ENCODE peak calls at places on chromosomes 11 and 22, in nine cellular contexts. One of them, this sample, is unnamed.

GRCh38 chr22:46797355-46797754 is 34.9 kb downstream of the TBC1D22A start:
- DNase-seq in foreskin fibroblast: peak; percentile 24
- DNase-seq in fibroblast of lung: peak; percentile 29
- DNase-seq in HFF-Myc: no peak
- DNase-seq in IMR-90: peak; percentile 55
- DNase-seq in colonic mucosa: no peak
- DNase-seq in RWPE1: peak; percentile 34
- DNase-seq in HFFc6: peak; percentile 11
- DNase-seq in osteocyte: peak; percentile 77
- DNase-seq in this sample: no peak

GRCh38 chr11:73428227-73428626 is 52.0 kb downstream of the RELT start:
- DNase-seq in foreskin fibroblast: no peak
- DNase-seq in fibroblast of lung: no peak
- DNase-seq in HFF-Myc: no peak
- DNase-seq in IMR-90: no peak
- DNase-seq in colonic mucosa: no peak
- DNase-seq in RWPE1: no peak
- DNase-seq in HFFc6: no peak
- DNase-seq in osteocyte: no peak
- DNase-seq in this sample: no peak

GRCh38 chr11:69915151-69915500 is 95.9 kb upstream of the FGF3 start:
- DNase-seq in foreskin fibroblast: peak; percentile 11
- DNase-seq in fibroblast of lung: peak; percentile 53
- DNase-seq in HFF-Myc: no peak
- DNase-seq in IMR-90: peak; percentile 62
- DNase-seq in colonic mucosa: no peak
- DNase-seq in RWPE1: peak; percentile 50
- DNase-seq in HFFc6: peak; percentile 37
- DNase-seq in osteocyte: no peak
- DNase-seq in this sample: no peak

GRCh38 chr11:21485426-21485825 is 707.5 kb upstream of the ANO5 start:
- DNase-seq in foreskin fibroblast: no peak
- DNase-seq in fibroblast of lung: no peak
- DNase-seq in HFF-Myc: no peak
- DNase-seq in IMR-90: no peak
- DNase-seq in colonic mucosa: no peak
- DNase-seq in RWPE1: no peak
- DNase-seq in HFFc6: no peak
- DNase-seq in osteocyte: no peak
- DNase-seq in this sample: no peak

GRCh38 chr11:19232910-19233503 is 7.7 kb downstream of the E2F8 start:
- DNase-seq in foreskin fibroblast: peak; percentile 78
- DNase-seq in fibroblast of lung: peak; percentile 94
- DNase-seq in HFF-Myc: peak; percentile 37
- DNase-seq in IMR-90: peak; percentile 87
- DNase-seq in colonic mucosa: no peak
- DNase-seq in RWPE1: peak; percentile 78
- DNase-seq in HFFc6: peak; percentile 78
- DNase-seq in osteocyte: no peak
- DNase-seq in this sample: no peak

GRCh38 chr11:72591785-72592490 is 82.3 kb downstream of the PDE2A start:
- DNase-seq in foreskin fibroblast: no peak
- DNase-seq in fibroblast of lung: no peak
- DNase-seq in HFF-Myc: no peak
- DNase-seq in IMR-90: no peak
- DNase-seq in colonic mucosa: no peak
- DNase-seq in RWPE1: no peak
- DNase-seq in HFFc6: no peak
- DNase-seq in osteocyte: no peak
- DNase-seq in this sample: no peak

GRCh38 chr22:31173386-31174145 is 13.6 kb downstream of the RNF185 start:
- DNase-seq in foreskin fibroblast: peak; percentile 69
- DNase-seq in fibroblast of lung: peak; percentile 93
- DNase-seq in HFF-Myc: no peak
- DNase-seq in IMR-90: peak; percentile 95
- DNase-seq in colonic mucosa: no peak
- DNase-seq in RWPE1: peak; percentile 68
- DNase-seq in HFFc6: peak; percentile 90
- DNase-seq in osteocyte: no peak
- DNase-seq in this sample: no peak

GRCh38 chr11:94104734-94105133 is 23.9 kb upstream of the PANX1 start:
- DNase-seq in foreskin fibroblast: no peak
- DNase-seq in fibroblast of lung: no peak
- DNase-seq in HFF-Myc: no peak
- DNase-seq in IMR-90: no peak
- DNase-seq in colonic mucosa: no peak
- DNase-seq in RWPE1: no peak
- DNase-seq in HFFc6: no peak
- DNase-seq in osteocyte: no peak
- DNase-seq in this sample: no peak

GRCh38 chr11:61968758-61969390 is 1.4 kb upstream of the FTH1 start:
- DNase-seq in foreskin fibroblast: no peak
- DNase-seq in fibroblast of lung: no peak
- DNase-seq in HFF-Myc: no peak
- DNase-seq in IMR-90: no peak
- DNase-seq in colonic mucosa: no peak
- DNase-seq in RWPE1: no peak
- DNase-seq in HFFc6: no peak
- DNase-seq in osteocyte: no peak
- DNase-seq in this sample: peak; percentile 12

GRCh38 chr11:68469122-68469521 is 8.6 kb downstream of the PPP6R3 start:
- DNase-seq in foreskin fibroblast: no peak
- DNase-seq in fibroblast of lung: peak; percentile 18
- DNase-seq in HFF-Myc: no peak
- DNase-seq in IMR-90: peak; percentile 50
- DNase-seq in colonic mucosa: no peak
- DNase-seq in RWPE1: no peak
- DNase-seq in HFFc6: no peak
- DNase-seq in osteocyte: no peak
- DNase-seq in this sample: no peak

GRCh38 chr11:32870676-32871075 is 21.9 kb upstream of the QSER1 start:
- DNase-seq in foreskin fibroblast: no peak
- DNase-seq in fibroblast of lung: no peak
- DNase-seq in HFF-Myc: no peak
- DNase-seq in IMR-90: no peak
- DNase-seq in colonic mucosa: no peak
- DNase-seq in RWPE1: no peak
- DNase-seq in HFFc6: no peak
- DNase-seq in osteocyte: no peak
- DNase-seq in this sample: no peak
- TF ChIP-seq CTCF in foreskin fibroblast: no peak
- TF ChIP-seq CTCF in fibroblast of lung: peak; percentile 20
- TF ChIP-seq CTCF in HFF-Myc: peak; percentile 50
- TF ChIP-seq CTCF in IMR-90: peak; percentile 12
- TF ChIP-seq CTCF in colonic mucosa: no peak
- TF ChIP-seq CTCF in RWPE1: no peak
- TF ChIP-seq CTCF in HFFc6: peak; percentile 49
- TF ChIP-seq CTCF in osteocyte: peak; percentile 44
- TF ChIP-seq CTCF in this sample: no peak

DNA sequence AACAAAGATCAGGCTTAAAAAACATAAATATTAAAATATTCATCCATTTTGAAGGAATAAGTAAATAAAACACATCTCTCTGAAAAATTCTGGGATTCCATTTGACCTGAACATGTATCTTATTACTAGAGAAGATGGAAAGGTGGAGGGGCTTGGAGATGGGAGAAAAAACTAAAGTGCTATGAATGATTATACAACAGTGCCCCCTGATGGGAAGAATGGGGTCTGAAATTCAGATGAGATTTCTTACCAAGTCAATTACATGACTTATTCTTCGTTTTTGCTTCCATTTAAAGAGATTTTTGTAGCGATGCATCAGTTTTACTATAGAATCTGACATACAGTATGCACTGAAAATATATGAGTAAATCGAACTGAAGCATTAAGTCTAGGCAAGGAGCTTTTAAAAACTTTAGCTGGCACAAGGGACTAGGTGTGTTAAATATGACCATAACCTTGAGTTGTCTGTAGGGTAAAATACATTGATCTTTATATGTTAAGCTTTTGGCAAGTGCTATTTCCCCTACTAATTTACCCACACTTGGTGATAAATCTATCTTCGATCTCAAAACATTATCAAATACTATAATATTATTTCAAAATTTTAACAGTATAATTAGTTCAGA is 718.8 kb downstream of the CNTN5 start:
- DNase-seq in foreskin fibroblast: no peak
- DNase-seq in fibroblast of lung: peak; percentile 15
- DNase-seq in HFF-Myc: no peak
- DNase-seq in IMR-90: peak; percentile 40
- DNase-seq in colonic mucosa: no peak
- DNase-seq in RWPE1: peak; percentile 34
- DNase-seq in HFFc6: no peak
- DNase-seq in osteocyte: no peak
- DNase-seq in this sample: no peak
- TF ChIP-seq CTCF in foreskin fibroblast: peak; percentile 15
- TF ChIP-seq CTCF in fibroblast of lung: peak; percentile 44
- TF ChIP-seq CTCF in HFF-Myc: no peak
- TF ChIP-seq CTCF in IMR-90: peak; percentile 76
- TF ChIP-seq CTCF in colonic mucosa: peak; percentile 8
- TF ChIP-seq CTCF in RWPE1: peak; percentile 57
- TF ChIP-seq CTCF in HFFc6: peak; percentile 63
- TF ChIP-seq CTCF in osteocyte: peak; percentile 82
- TF ChIP-seq CTCF in this sample: no peak

DNA sequence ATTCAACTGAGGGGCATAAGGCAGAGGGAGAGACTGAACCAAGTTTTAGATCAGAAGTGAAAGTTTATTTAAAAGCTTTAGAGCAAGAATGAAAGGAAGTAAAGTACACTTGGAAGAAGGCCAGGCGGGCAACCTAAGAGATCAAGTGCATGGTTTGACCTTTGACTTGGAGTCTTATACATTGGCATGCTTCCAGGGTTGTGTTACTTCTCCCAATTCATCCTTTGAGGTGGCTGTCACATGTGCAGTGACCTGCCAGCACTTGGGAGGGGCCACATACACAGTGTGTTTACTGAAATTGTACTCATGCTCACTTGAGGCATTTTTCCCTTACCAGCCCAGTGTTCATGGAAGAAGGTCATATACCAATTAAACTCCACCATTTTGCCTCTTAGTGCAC is 30.4 kb downstream of the CYP2R1 start:
- DNase-seq in foreskin fibroblast: no peak
- DNase-seq in fibroblast of lung: no peak
- DNase-seq in HFF-Myc: no peak
- DNase-seq in IMR-90: no peak
- DNase-seq in colonic mucosa: peak; percentile 86
- DNase-seq in RWPE1: no peak
- DNase-seq in HFFc6: no peak
- DNase-seq in osteocyte: no peak
- DNase-seq in this sample: no peak
- TF ChIP-seq CTCF in foreskin fibroblast: no peak
- TF ChIP-seq CTCF in fibroblast of lung: no peak
- TF ChIP-seq CTCF in HFF-Myc: no peak
- TF ChIP-seq CTCF in IMR-90: no peak
- TF ChIP-seq CTCF in colonic mucosa: no peak
- TF ChIP-seq CTCF in RWPE1: no peak
- TF ChIP-seq CTCF in HFFc6: no peak
- TF ChIP-seq CTCF in osteocyte: no peak
- TF ChIP-seq CTCF in this sample: no peak

GRCh38 chr11:4092031-4092430 is 2.6 kb upstream of the RRM1 start:
- DNase-seq in foreskin fibroblast: no peak
- DNase-seq in fibroblast of lung: no peak
- DNase-seq in HFF-Myc: no peak
- DNase-seq in IMR-90: no peak
- DNase-seq in colonic mucosa: no peak
- DNase-seq in RWPE1: no peak
- DNase-seq in HFFc6: no peak
- DNase-seq in osteocyte: no peak
- DNase-seq in this sample: no peak

GRCh38 chr11:4093519-4094347 is 866 bp upstream of the RRM1 start:
- DNase-seq in foreskin fibroblast: no peak
- DNase-seq in fibroblast of lung: no peak
- DNase-seq in HFF-Myc: no peak
- DNase-seq in IMR-90: no peak
- DNase-seq in colonic mucosa: peak; percentile 30
- DNase-seq in RWPE1: peak; percentile 8
- DNase-seq in HFFc6: no peak
- DNase-seq in osteocyte: no peak
- DNase-seq in this sample: no peak

GRCh38 chr11:4094348-4095291 is at the start of gene RRM1:
- DNase-seq in foreskin fibroblast: peak; percentile 96
- DNase-seq in fibroblast of lung: peak; percentile 97
- DNase-seq in HFF-Myc: peak; percentile 89
- DNase-seq in IMR-90: peak; percentile 95
- DNase-seq in colonic mucosa: peak; percentile 94
- DNase-seq in RWPE1: peak; percentile 93
- DNase-seq in HFFc6: peak; percentile 95
- DNase-seq in osteocyte: peak; percentile 98
- DNase-seq in this sample: peak; percentile 75

GRCh38 chr11:4098026-4098621 is 3.5 kb downstream of the RRM1 start:
- DNase-seq in foreskin fibroblast: no peak
- DNase-seq in fibroblast of lung: no peak
- DNase-seq in HFF-Myc: no peak
- DNase-seq in IMR-90: peak; percentile 31
- DNase-seq in colonic mucosa: no peak
- DNase-seq in RWPE1: no peak
- DNase-seq in HFFc6: no peak
- DNase-seq in osteocyte: no peak
- DNase-seq in this sample: no peak

DNA sequence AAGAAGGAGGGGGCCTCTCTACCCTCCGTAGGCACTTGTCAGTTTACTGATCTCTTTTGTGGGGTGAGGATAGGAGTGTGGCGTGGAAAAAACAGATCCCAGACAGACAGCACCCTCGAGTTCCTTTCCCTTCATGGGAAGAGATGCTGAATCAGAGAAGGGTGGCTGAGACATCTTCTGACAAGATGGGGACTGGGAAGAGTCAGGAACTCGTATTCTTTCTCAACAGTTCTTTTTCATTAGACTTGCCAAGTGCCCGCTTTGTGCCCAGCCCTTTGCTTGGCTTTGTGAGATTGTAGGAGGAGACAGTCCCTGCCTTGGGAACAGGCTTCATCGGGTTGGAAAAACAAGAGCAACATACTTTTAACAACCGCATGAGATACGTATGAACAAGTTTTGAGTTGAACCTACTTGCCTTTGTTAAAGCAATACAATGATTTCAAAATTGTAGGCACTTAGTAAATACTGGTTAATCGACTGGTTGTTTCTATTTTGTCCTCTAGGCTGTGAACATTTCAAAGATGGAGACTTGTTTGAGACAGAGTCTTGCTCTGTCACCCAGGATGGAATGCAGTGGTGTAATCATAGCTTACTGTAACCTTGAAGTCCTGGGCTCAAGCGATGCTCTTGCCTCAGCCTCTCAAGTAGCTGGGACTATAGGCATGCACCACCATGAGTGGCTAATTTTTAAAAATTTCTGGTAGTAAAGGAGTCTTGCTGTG is 1.1 kb downstream of the RRM1 start:
- DNase-seq in foreskin fibroblast: peak; percentile 71
- DNase-seq in fibroblast of lung: peak; percentile 65
- DNase-seq in HFF-Myc: no peak
- DNase-seq in IMR-90: peak; percentile 78
- DNase-seq in colonic mucosa: no peak
- DNase-seq in RWPE1: peak; percentile 18
- DNase-seq in HFFc6: peak; percentile 76
- DNase-seq in osteocyte: no peak
- DNase-seq in this sample: no peak
- TF ChIP-seq CTCF in foreskin fibroblast: no peak
- TF ChIP-seq CTCF in fibroblast of lung: no peak
- TF ChIP-seq CTCF in HFF-Myc: no peak
- TF ChIP-seq CTCF in IMR-90: no peak
- TF ChIP-seq CTCF in colonic mucosa: no peak
- TF ChIP-seq CTCF in RWPE1: no peak
- TF ChIP-seq CTCF in HFFc6: no peak
- TF ChIP-seq CTCF in osteocyte: no peak
- TF ChIP-seq CTCF in this sample: no peak